ENCODE peak calls at places on chromosome 12, in five cellular contexts. U, Q, K, H and C are unnamed samples.

GRCh38 chr12:122422769-122423257 is 344 bp upstream of the CLIP1 start:
- DNase-seq in U (no peak), Q (peak), K (no peak), H (peak), C (peak)

GRCh38 chr12:109418848-109419474 is 58.1 kb downstream of the KCTD10 start:
- DNase-seq in U (no peak), Q (no peak), K (no peak), H (no peak), C (no peak)

GRCh38 chr12:127328867-127329266 is 938.1 kb upstream of the TMEM132C start:
- DNase-seq in U (no peak), Q (no peak), K (no peak), H (no peak), C (no peak)

GRCh38 chr12:126033746-126034145 is 968.5 kb downstream of the AACS start:
- DNase-seq in U (no peak), Q (no peak), K (no peak), H (no peak), C (no peak)

GRCh38 chr12:101616027-101616494 is 21.3 kb downstream of the MYBPC1 start:
- DNase-seq in U (no peak), Q (no peak), K (no peak), H (peak), C (no peak)

GRCh38 chr12:124480469-124481256 is 86.7 kb downstream of the NCOR2 start:
- DNase-seq in U (no peak), Q (no peak), K (peak), H (peak), C (no peak)

GRCh38 chr12:110180591-110181005 is 56.4 kb downstream of the IFT81 start:
- DNase-seq in U (no peak), Q (no peak), K (no peak), H (no peak), C (no peak)

GRCh38 chr12:12520278-12520677 is 42.4 kb downstream of the DUSP16 start:
- DNase-seq in U (no peak), Q (no peak), K (no peak), H (no peak), C (no peak)

GRCh38 chr12:5018677-5019076 is 25.0 kb upstream of the KCNA5 start:
- DNase-seq in U (no peak), Q (no peak), K (no peak), H (no peak), C (no peak)

GRCh38 chr12:88594780-88595179 is 14.5 kb upstream of the KITLG start:
- DNase-seq in U (no peak), Q (no peak), K (no peak), H (no peak), C (no peak)

GRCh38 chr12:56720696-56721615 is 4.1 kb downstream of the NACA start:
- DNase-seq in U (peak), Q (no peak), K (no peak), H (no peak), C (no peak)

GRCh38 chr12:124827588-124828184 is 36.0 kb downstream of the SCARB1 start:
- DNase-seq in U (no peak), Q (no peak), K (peak), H (no peak), C (no peak)

GRCh38 chr12:131117438-131118245 is 163.9 kb downstream of the ADGRD1 start:
- DNase-seq in U (no peak), Q (no peak), K (no peak), H (no peak), C (no peak)

GRCh38 chr12:121181181-121181580 is 28.7 kb upstream of the P2RX4 start:
- DNase-seq in U (no peak), Q (no peak), K (no peak), H (no peak), C (no peak)

GRCh38 chr12:57146092-57146491 is 1.3 kb downstream of the LRP1-AS start:
- DNase-seq in U (no peak), Q (no peak), K (no peak), H (no peak), C (no peak)

GRCh38 chr12:101838628-101839323 is 8.0 kb upstream of the GNPTAB start:
- DNase-seq in U (no peak), Q (no peak), K (no peak), H (peak), C (peak)

GRCh38 chr12:30450872-30451271 is 244.8 kb downstream of the IPO8 start:
- DNase-seq in U (no peak), Q (no peak), K (no peak), H (no peak), C (no peak)

GRCh38 chr12:1373887-1374286 is 220.5 kb downstream of the FBXL14 start:
- DNase-seq in U (no peak), Q (no peak), K (no peak), H (no peak), C (no peak)

GRCh38 chr12:90947869-90948268 is 7.1 kb downstream of the CCER1 start:
- DNase-seq in U (no peak), Q (no peak), K (no peak), H (no peak), C (no peak)

GRCh38 chr12:106819991-106820390 is 45.5 kb downstream of the RIC8B start:
- DNase-seq in U (no peak), Q (no peak), K (no peak), H (no peak), C (no peak)

GRCh38 chr12:45130881-45131281 is 80.0 kb upstream of the DBX2 start:
- DNase-seq in U (peak), Q (no peak), K (peak), H (peak), C (peak)

GRCh38 chr12:72729451-72730010 is 457.4 kb downstream of the TRHDE start:
- DNase-seq in U (no peak), Q (no peak), K (no peak), H (no peak), C (no peak)

GRCh38 chr12:138898-139534 is 72.4 kb downstream of the IQSEC3 start:
- DNase-seq in U (peak), Q (peak), K (no peak), H (no peak), C (no peak)

GRCh38 chr12:115075552-115076170 is 391.7 kb upstream of the TBX3 start:
- DNase-seq in U (no peak), Q (no peak), K (no peak), H (peak), C (no peak)

GRCh38 chr12:107992870-107993451 is 136.1 kb upstream of the WSCD2 start:
- DNase-seq in U (no peak), Q (no peak), K (peak), H (peak), C (no peak)